ENCODE peak calls at places on chromosome 15, in five cellular contexts. O, Z, T, J and B are unnamed samples.
A peak's percentile ranks its signal among the peaks of the same experiment; 100 is the strongest.

GRCh38 chr15:35305031-35305555 is 220.0 kb upstream of the NANOGP8 start:
- DNase-seq in O (no peak), Z (no peak), T (peak; percentile 54), J (no peak), B (no peak)

GRCh38 chr15:76208084-76208785 is 103.0 kb downstream of the ETFA start:
- DNase-seq in T (no peak), J (no peak), Z (no peak), O (no peak), B (no peak)

GRCh38 chr15:68052431-68052830 is 1.7 kb upstream of the PIAS1 start:
- DNase-seq in Z (no peak), J (no peak), T (no peak), O (no peak), B (no peak)

GRCh38 chr15:79193157-79193948 is 89.2 kb upstream of the ANKRD34C start:
- DNase-seq in J (no peak), T (no peak), Z (no peak), O (no peak), B (no peak)

GRCh38 chr15:91032919-91033803 is 10.8 kb upstream of the VPS33B start:
- DNase-seq in Z (peak; percentile 66), T (no peak), O (peak; percentile 31), J (peak; percentile 48), B (no peak)

GRCh38 chr15:68608206-68608843 is 29.5 kb downstream of the CORO2B start:
- DNase-seq in Z (no peak), J (no peak), T (no peak), O (no peak), B (peak; percentile 94)

GRCh38 chr15:68211656-68212320 is 6.7 kb upstream of the CALML4 start:
- DNase-seq in Z (no peak), J (no peak), O (no peak), T (no peak), B (peak; percentile 81)

GRCh38 chr15:81064253-81064652 is 63.5 kb downstream of the TLNRD1 start:
- DNase-seq in J (no peak), Z (no peak), T (no peak), O (no peak), B (no peak)

GRCh38 chr15:78207641-78208340 is 26.6 kb downstream of the ACSBG1 start:
- DNase-seq in Z (no peak), O (no peak), J (no peak), T (no peak), B (no peak)

GRCh38 chr15:52362497-52362896 is 66.9 kb upstream of the MYO5C start:
- DNase-seq in O (no peak), Z (no peak), J (no peak), T (peak; percentile 68), B (no peak)

GRCh38 chr15:70466895-70467529 is 296.3 kb downstream of the UACA start:
- DNase-seq in T (peak; percentile 55), O (peak; percentile 33), Z (peak; percentile 71), J (peak; percentile 42), B (peak; percentile 82)

GRCh38 chr15:90838544-90838943 is 29.8 kb upstream of the FURIN start:
- DNase-seq in O (no peak), T (no peak), Z (no peak), J (no peak), B (no peak)